ENCODE peak calls at places on chromosomes 12 and 14, in six cellular contexts. D is HepG2, L is HCT116, J is H1, R is K562, Z is SK-N-SH. A is an unnamed sample.

GRCh38 chr12:73361156-73361866 is 1089.1 kb downstream of the TRHDE start:
- DNase-seq in R (no peak), Z (no peak), D (no peak), J (no peak), L (no peak), A (no peak)

GRCh38 chr12:103586791-103587370 is at the start of gene STAB2:
- DNase-seq in J (no peak), L (no peak), Z (no peak), R (no peak), D (no peak), A (no peak)

GRCh38 chr12:52515927-52516831 is 4.0 kb downstream of the KRT5 start:
- DNase-seq in L (no peak), J (peak), Z (no peak), R (no peak), D (no peak), A (no peak)

GRCh38 chr12:2998789-2999264 is 39.6 kb downstream of the TEAD4 start:
- DNase-seq in J (peak), Z (no peak), R (peak), L (no peak), D (no peak), A (no peak)

GRCh38 chr12:48814313-48815280 is 3.7 kb upstream of the CACNB3 start:
- DNase-seq in R (peak), L (peak), D (peak), Z (peak), J (peak), A (peak)

GRCh38 chr14:67332468-67332867 is 27.1 kb downstream of the ATP6V1D start:
- DNase-seq in J (no peak), Z (no peak), D (no peak), R (no peak), L (no peak), A (no peak)

GRCh38 chr12:4388032-4388431 is 8.5 kb upstream of the FGF23 start:
- DNase-seq in Z (no peak), D (no peak), J (no peak), L (no peak), R (peak), A (no peak)

GRCh38 chr14:75294649-75295033 is 16.0 kb downstream of the FOS start:
- DNase-seq in Z (peak), D (no peak), J (no peak), R (no peak), L (no peak), A (no peak)

GRCh38 chr12:92248977-92249376 is 103.3 kb upstream of the BTG1 start:
- DNase-seq in L (no peak), Z (no peak), D (no peak), J (no peak), R (no peak), A (no peak)

GRCh38 chr12:77914089-77914488 is 83.4 kb downstream of the NAV3 start:
- DNase-seq in L (no peak), R (no peak), Z (no peak), J (no peak), D (no peak), A (no peak)

GRCh38 chr14:42047421-42048045 is 440.9 kb downstream of the LRFN5 start:
- DNase-seq in L (no peak), D (no peak), J (no peak), Z (no peak), R (no peak), A (no peak)

GRCh38 chr12:63056649-63057048 is 94.4 kb downstream of the AVPR1A start:
- DNase-seq in D (no peak), R (no peak), L (no peak), Z (no peak), J (no peak), A (no peak)

GRCh38 chr12:53224268-53224896 is 7.6 kb downstream of the RARG start:
- DNase-seq in Z (peak), D (peak), J (peak), R (peak), L (no peak), A (peak)

GRCh38 chr12:38771871-38772270 is 133.5 kb downstream of the CPNE8 start:
- DNase-seq in D (no peak), R (no peak), Z (no peak), L (no peak), J (no peak), A (peak)

GRCh38 chr12:93427779-93428564 is 13.8 kb downstream of the UBE2N start:
- DNase-seq in D (no peak), J (no peak), R (peak), L (no peak), Z (no peak), A (no peak)

GRCh38 chr12:50326636-50327284 is 43.4 kb upstream of the LIMA1 start:
- DNase-seq in Z (no peak), R (no peak), D (peak), J (no peak), L (no peak), A (peak)

GRCh38 chr14:90426031-90426540 is 29.3 kb downstream of the CALM1 start:
- DNase-seq in L (no peak), J (no peak), D (no peak), Z (no peak), R (no peak), A (no peak)

GRCh38 chr12:113818833-113819232 is 147.3 kb downstream of the RBM19 start:
- DNase-seq in D (peak), J (peak), Z (no peak), L (no peak), R (peak), A (no peak)

GRCh38 chr14:83849999-83850611 is 1679.8 kb upstream of the FLRT2 start:
- DNase-seq in J (no peak), D (no peak), Z (no peak), L (no peak), R (no peak), A (no peak)

GRCh38 chr12:26831959-26832816 is 806 bp downstream of the ITPR2 start:
- DNase-seq in Z (peak), R (peak), L (peak), J (peak), D (peak), A (peak)

DNA sequence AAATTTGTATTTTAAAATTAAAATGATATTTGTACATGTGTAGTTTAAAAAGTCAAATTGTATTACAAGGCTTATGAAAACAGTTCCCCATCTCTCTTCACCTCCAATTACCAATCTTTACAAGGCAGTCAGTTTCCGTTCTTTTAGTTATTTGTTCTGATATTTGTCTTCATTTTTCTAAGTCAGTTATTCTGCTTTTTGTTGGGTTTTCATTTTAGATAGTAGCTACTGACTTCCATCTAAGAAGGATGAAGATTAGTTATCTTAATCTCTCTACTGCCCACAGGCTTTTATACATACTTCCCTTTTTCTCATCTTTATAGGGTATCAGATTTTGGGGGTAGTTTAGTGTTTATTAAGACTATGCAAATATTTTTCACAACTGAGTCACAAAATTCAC is 38.4 kb downstream of the FRS2 start:
- DNase-seq in Z (no peak), R (no peak), D (no peak), L (no peak), J (no peak), A (no peak)
- TF ChIP-seq JUND in Z (no peak), R (no peak), D (no peak), L (no peak), J (no peak), A (no peak)

DNA sequence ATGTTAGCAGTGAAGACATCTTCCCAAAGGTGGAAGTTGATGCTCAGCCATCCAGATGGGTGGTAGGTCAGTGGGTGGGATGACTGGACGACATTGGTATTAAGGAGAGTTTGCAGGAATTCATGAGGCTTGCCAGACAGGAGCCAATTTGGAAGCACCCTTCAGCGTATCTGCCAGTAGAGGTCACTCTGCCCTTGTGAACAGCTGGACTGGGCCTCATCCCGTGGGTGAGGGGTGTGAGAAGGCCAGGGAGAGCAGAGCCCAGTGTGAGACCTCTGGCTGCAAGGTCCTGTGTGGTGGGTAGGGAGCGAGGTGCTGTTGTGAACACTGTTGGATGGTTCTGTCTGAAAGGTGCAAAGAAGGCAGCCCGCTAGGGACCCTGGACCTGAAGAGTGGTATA is 37.7 kb downstream of the SLC5A8 start:
- DNase-seq in D (peak), R (peak), J (peak), Z (peak), L (no peak), A (no peak)
- TF ChIP-seq JUND in D (no peak), R (no peak), J (peak), Z (no peak), L (no peak), A (no peak)

DNA sequence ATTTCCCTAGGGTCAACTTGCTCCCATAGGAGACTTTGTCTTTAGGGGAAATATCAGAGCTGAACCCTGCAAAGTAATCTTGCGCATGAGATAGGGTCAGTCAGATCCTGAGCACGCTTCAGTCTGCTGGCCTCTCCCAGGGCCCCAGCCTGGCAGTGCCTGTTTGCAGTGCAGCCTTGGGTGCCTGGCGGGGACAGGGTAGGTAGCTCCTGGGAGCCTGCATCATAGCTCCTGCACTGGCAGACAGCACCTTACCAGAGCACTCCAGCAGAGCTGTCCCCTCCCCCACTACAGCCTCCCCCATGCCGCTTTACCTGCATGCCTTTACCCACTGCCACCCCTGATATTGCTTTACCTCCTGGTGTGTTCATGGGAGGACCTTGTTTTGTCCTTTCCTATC is 237.3 kb downstream of the CCDC59 start:
- DNase-seq in J (no peak), D (no peak), R (no peak), Z (no peak), L (no peak), A (no peak)
- TF ChIP-seq JUND in J (no peak), D (no peak), R (no peak), Z (no peak), L (no peak), A (no peak)

GRCh38 chr12:96502477-96502876 is 13.1 kb downstream of the CFAP54 start:
- DNase-seq in D (no peak), L (no peak), Z (no peak), J (no peak), R (peak), A (no peak)

GRCh38 chr12:96502949-96503532 is 13.7 kb downstream of the CFAP54 start:
- DNase-seq in L (no peak), D (no peak), J (no peak), Z (no peak), R (no peak), A (no peak)

GRCh38 chr12:96500686-96501085 is 11.3 kb downstream of the CFAP54 start:
- DNase-seq in Z (no peak), L (no peak), J (no peak), D (no peak), R (no peak), A (no peak)

GRCh38 chr12:96501908-96502307 is 12.5 kb downstream of the CFAP54 start:
- DNase-seq in R (peak), L (no peak), J (no peak), D (no peak), Z (no peak), A (no peak)

DNA sequence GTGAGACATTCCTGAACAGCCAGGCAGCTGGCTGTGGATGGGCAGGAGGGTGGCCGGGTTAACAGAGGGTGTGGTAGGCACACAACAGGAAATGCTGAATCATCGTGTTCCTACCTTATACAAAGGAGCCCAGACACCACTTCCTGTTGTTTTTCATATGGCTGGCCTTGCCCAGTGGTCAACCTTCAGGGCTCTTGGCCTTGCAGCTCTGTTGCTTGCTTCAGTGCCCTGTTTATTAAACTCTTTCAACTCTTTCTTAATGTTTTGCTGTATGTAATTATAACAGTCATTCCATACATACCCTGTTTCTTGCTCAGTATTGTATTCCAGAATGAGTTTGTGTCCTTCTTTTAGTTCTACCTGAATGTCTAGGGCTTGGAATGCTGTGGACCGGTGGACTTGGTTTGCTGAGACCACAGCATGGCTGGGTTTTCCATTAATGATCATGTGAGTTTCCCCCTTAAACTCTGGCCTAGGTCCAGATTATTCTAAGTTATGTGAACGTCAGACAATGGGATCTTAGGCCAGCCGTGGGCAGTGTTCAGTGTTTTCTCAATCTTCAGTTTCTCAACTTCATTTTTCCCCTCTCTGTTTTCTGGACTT is 11.9 kb downstream of the CFAP54 start:
- DNase-seq in Z (peak), J (no peak), R (peak), L (peak), D (peak), A (no peak)
- TF ChIP-seq JUND in Z (no peak), J (no peak), R (no peak), L (peak), D (no peak), A (no peak)

GRCh38 chr12:89335452-89336244 is 16.7 kb downstream of the DUSP6 start:
- DNase-seq in Z (no peak), D (no peak), R (no peak), J (no peak), L (no peak), A (no peak)

GRCh38 chr12:89339531-89339930 is 12.8 kb downstream of the DUSP6 start:
- DNase-seq in J (no peak), Z (no peak), D (no peak), R (no peak), L (no peak), A (no peak)

GRCh38 chr12:89334770-89335169 is 17.5 kb downstream of the DUSP6 start:
- DNase-seq in Z (no peak), R (no peak), L (no peak), D (no peak), J (no peak), A (no peak)

GRCh38 chr12:89328483-89329030 is 23.7 kb downstream of the DUSP6 start:
- DNase-seq in D (no peak), L (no peak), Z (no peak), R (no peak), J (no peak), A (peak)

DNA sequence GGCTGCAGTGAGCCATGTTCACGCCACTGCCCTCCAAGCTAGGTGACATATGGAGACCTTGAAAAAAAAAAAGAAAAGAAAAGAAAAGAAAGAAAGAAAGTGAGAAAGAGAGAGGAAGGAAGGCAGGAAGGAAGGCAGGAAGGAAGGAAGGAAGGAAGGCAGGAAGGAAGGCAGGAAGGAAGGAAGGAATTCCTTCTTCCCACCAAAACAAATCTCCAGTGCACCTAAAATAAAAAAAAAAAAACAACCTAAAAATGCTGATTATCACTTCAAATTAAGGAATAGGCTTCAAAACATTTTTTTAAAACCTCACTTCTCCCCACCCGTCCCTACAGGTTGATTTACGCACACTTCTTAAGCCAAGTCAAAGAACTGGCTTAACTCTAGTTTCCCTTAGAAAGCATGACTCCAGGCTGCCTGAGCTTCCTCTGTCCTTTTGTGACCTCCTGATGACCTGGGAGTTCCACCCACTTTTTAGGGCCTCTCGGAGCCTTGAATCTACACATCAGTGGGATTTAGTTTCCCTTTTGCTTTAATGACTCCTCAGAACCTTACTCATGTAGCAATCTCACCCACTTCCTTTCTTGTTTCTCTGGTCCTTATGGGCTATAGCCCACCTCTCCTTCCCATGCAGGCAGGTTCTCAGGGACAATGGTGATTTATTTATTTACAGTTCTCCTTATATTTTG is 18.6 kb downstream of the DUSP6 start:
- DNase-seq in L (no peak), J (no peak), D (no peak), R (peak), Z (no peak), A (no peak)
- TF ChIP-seq JUND in L (no peak), J (no peak), D (no peak), R (peak), Z (no peak), A (no peak)

DNA sequence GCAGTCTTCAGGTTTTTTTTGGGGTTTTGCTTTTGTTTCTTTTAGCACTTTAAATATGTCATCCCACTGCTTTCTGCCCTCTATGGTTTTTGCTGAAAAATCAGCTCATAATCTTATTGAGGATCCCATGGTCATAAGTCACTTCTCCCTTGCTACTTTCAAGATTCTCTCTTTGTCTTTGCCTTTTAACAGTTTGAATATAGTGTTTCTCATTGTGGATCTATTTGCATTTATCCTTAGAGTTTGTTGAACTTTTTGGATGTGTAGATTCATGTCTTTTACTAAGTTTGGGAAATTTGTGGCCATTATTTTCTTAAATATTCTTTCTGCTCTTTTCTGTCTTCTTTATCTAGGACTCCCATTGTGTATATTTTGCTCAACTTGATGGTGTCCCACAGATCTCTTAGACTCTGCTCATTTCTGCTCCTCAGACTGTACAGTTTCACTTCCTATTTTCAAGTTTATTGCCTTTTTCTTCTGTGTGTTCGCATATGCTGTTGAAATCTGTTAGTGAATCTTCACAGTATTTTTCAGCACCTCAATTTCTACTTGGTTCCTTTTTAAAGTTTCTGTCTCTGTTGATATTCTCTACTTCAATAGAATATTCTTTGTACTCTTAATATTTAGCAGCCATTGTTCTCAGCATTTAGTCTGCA is 70.8 kb downstream of the WNK1 start:
- DNase-seq in J (no peak), R (no peak), Z (no peak), D (no peak), L (no peak), A (no peak)
- TF ChIP-seq JUND in J (no peak), R (no peak), Z (no peak), D (no peak), L (no peak), A (no peak)

DNA sequence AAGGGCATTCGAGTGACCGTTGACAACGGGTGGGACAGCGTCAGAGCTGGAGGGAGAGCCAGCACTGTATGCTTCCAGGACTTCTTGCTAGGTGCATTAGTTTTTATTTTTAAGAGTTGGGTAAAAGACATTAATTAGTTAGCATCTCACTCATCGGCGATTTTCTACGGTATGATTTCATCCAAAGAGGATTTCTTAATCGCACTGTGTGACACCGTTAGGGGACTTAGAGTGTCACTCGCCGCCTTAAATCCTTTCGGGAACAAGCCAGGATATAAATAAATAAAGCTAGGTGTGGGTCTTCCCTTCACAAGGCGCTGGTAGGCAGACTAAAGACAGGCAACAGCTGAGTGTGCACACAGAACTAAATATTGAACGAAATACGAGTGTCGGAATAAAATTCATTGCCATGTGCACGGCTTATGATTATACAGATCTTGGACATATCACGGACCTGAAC is 869 bp upstream of the NOVA1 start:
- DNase-seq in D (no peak), J (no peak), Z (peak), R (no peak), L (no peak), A (no peak)
- TF ChIP-seq JUND in D (no peak), J (no peak), Z (no peak), R (no peak), L (no peak), A (no peak)

GRCh38 chr14:99531221-99532096 is 50.2 kb downstream of the CCNK start:
- DNase-seq in L (no peak), Z (no peak), R (no peak), J (no peak), D (no peak), A (no peak)
- TF ChIP-seq JUND in L (no peak), Z (no peak), R (no peak), J (no peak), D (no peak), A (no peak)

GRCh38 chr12:96359328-96359727 is 40.9 kb downstream of the CDK17 start:
- DNase-seq in D (no peak), R (no peak), Z (no peak), L (no peak), J (no peak), A (no peak)
- TF ChIP-seq JUND in D (no peak), R (no peak), Z (no peak), L (no peak), J (no peak), A (no peak)

GRCh38 chr14:79740043-79740442 is 471.3 kb downstream of the DIO2 start:
- DNase-seq in R (no peak), Z (no peak), D (no peak), J (no peak), L (no peak), A (no peak)

GRCh38 chr14:79749051-79749450 is 462.3 kb downstream of the DIO2 start:
- DNase-seq in D (no peak), Z (no peak), J (no peak), R (no peak), L (no peak), A (no peak)

GRCh38 chr14:79745046-79745445 is 466.3 kb downstream of the DIO2 start:
- DNase-seq in Z (no peak), D (no peak), R (no peak), L (no peak), J (no peak), A (no peak)
- TF ChIP-seq JUND in Z (no peak), D (no peak), R (no peak), L (no peak), J (no peak), A (no peak)

A was measured in T47D.